ENCODE peak calls at places on chromosome 19, in six cellular contexts. U, F, W, S, V and K are unnamed samples.

GRCh38 chr19:54287456-54287855 is 6.5 kb upstream of the LILRB2 start:
- DNase-seq in U (peak), F (no peak), V (peak), W (no peak), S (peak), K (no peak)

GRCh38 chr19:17052439-17052838 is 22.8 kb downstream of the HAUS8 start:
- DNase-seq in F (no peak), S (peak), U (no peak), W (no peak), V (peak), K (no peak)

GRCh38 chr19:35213678-35214632 is 14.6 kb downstream of the FAM187B start:
- DNase-seq in V (peak), W (peak), S (peak), U (peak), F (peak), K (peak)

GRCh38 chr19:10006335-10006708 is 4.0 kb downstream of the COL5A3 start:
- DNase-seq in F (no peak), S (peak), W (no peak), U (peak), V (peak), K (no peak)

GRCh38 chr19:55528030-55528801 is 8.7 kb downstream of the SBK2 start:
- DNase-seq in V (peak), S (peak), F (no peak), U (no peak), W (no peak), K (no peak)

GRCh38 chr19:38596057-38596981 is 21.4 kb downstream of the MAP4K1 start:
- DNase-seq in V (peak), S (no peak), U (no peak), W (no peak), F (peak), K (no peak)

GRCh38 chr19:45352062-45352461 is 11.5 kb downstream of the KLC3 start:
- DNase-seq in U (no peak), S (no peak), V (no peak), F (no peak), W (no peak), K (no peak)

GRCh38 chr19:39430675-39431593 is 4.8 kb downstream of the RPS16 start:
- DNase-seq in F (no peak), U (no peak), W (peak), S (peak), V (peak), K (peak)

GRCh38 chr19:41886761-41887710 is 4.1 kb downstream of the ARHGEF1 start:
- DNase-seq in S (no peak), F (peak), V (no peak), U (no peak), W (peak), K (no peak)

GRCh38 chr19:15629003-15629880 is 11.5 kb upstream of the CYP4F3 start:
- DNase-seq in F (peak), S (peak), U (peak), V (peak), W (peak), K (peak)

GRCh38 chr19:1942078-1942933 is 1.3 kb downstream of the CSNK1G2 start:
- DNase-seq in F (peak), V (peak), U (peak), W (peak), S (peak), K (peak)

GRCh38 chr19:2727640-2727944 is 6.4 kb upstream of the DIRAS1 start:
- DNase-seq in W (no peak), F (no peak), U (no peak), S (no peak), V (peak), K (no peak)

GRCh38 chr19:58154287-58154678 is 3.7 kb upstream of the ZNF329 start:
- DNase-seq in W (no peak), F (no peak), V (peak), U (peak), S (peak), K (no peak)

GRCh38 chr19:12952488-12953455 is 4.3 kb downstream of the GADD45GIP1 start:
- DNase-seq in W (no peak), F (no peak), S (peak), U (peak), V (peak), K (no peak)

GRCh38 chr19:8238251-8238650 is 29.1 kb downstream of the CERS4 start:
- DNase-seq in W (no peak), F (no peak), V (peak), S (no peak), U (no peak), K (no peak)

GRCh38 chr19:15443325-15443724 is 6.4 kb downstream of the WIZ start:
- DNase-seq in F (no peak), S (no peak), W (no peak), V (no peak), U (no peak), K (no peak)